ENCODE peak calls at places on chromosomes 6 and 20, in five cellular contexts. One of them, this sample, is unnamed. For H3K4me1, the result is how much of the 10 kb centered on the place peaks cover.

GRCh38 chr20:31894980-31895675 is 24.7 kb downstream of the TTLL9 start:
- DNase-seq in GM12878: peak
- DNase-seq in K562: no peak
- DNase-seq in HepG2: peak
- DNase-seq in SK-N-SH: no peak
- DNase-seq in this sample: no peak

GRCh38 chr6:117906454-117906904 is 585 bp upstream of the SLC35F1 start:
- DNase-seq in GM12878: peak
- DNase-seq in K562: no peak
- DNase-seq in HepG2: no peak
- DNase-seq in SK-N-SH: no peak
- DNase-seq in this sample: no peak

GRCh38 chr6:38804368-38804767 is 89.3 kb downstream of the DNAH8 start:
- DNase-seq in GM12878: no peak
- DNase-seq in K562: no peak
- DNase-seq in HepG2: no peak
- DNase-seq in SK-N-SH: no peak
- DNase-seq in this sample: no peak

GRCh38 chr6:25318589-25318988 is 39.4 kb downstream of the CARMIL1 start:
- DNase-seq in GM12878: no peak
- DNase-seq in K562: no peak
- DNase-seq in HepG2: no peak
- DNase-seq in SK-N-SH: no peak
- DNase-seq in this sample: no peak

GRCh38 chr6:28587011-28587745 is 61.5 kb downstream of the GPX5 start:
- DNase-seq in GM12878: no peak
- DNase-seq in K562: no peak
- DNase-seq in HepG2: peak
- DNase-seq in SK-N-SH: peak
- DNase-seq in this sample: no peak

GRCh38 chr6:153090241-153090930 is 40.7 kb downstream of the RGS17 start:
- DNase-seq in GM12878: no peak
- DNase-seq in K562: no peak
- DNase-seq in HepG2: no peak
- DNase-seq in SK-N-SH: no peak
- DNase-seq in this sample: peak

GRCh38 chr20:31867011-31867410 is 3.3 kb downstream of the DUSP15 start:
- DNase-seq in GM12878: no peak
- DNase-seq in K562: no peak
- DNase-seq in HepG2: no peak
- DNase-seq in SK-N-SH: no peak
- DNase-seq in this sample: no peak

GRCh38 chr6:155069543-155069942 is 74.4 kb downstream of the TIAM2 start:
- DNase-seq in GM12878: no peak
- DNase-seq in K562: no peak
- DNase-seq in HepG2: no peak
- DNase-seq in SK-N-SH: no peak
- DNase-seq in this sample: no peak

GRCh38 chr6:26053929-26054658 is 33.1 kb upstream of the HFE start:
- DNase-seq in GM12878: no peak
- DNase-seq in K562: no peak
- DNase-seq in HepG2: no peak
- DNase-seq in SK-N-SH: no peak
- DNase-seq in this sample: no peak

GRCh38 chr20:32902456-32903420 is 44.0 kb downstream of the EFCAB8 start:
- DNase-seq in GM12878: no peak
- DNase-seq in K562: peak
- DNase-seq in HepG2: peak
- DNase-seq in SK-N-SH: peak
- DNase-seq in this sample: peak

GRCh38 chr6:36422714-36423100 is 19.9 kb downstream of the PXT1 start:
- DNase-seq in GM12878: no peak
- DNase-seq in K562: no peak
- DNase-seq in HepG2: no peak
- DNase-seq in SK-N-SH: peak
- DNase-seq in this sample: no peak

GRCh38 chr6:159077123-159077522 is 32.3 kb upstream of the TAGAP start:
- DNase-seq in GM12878: no peak
- DNase-seq in K562: no peak
- DNase-seq in HepG2: no peak
- DNase-seq in SK-N-SH: peak
- DNase-seq in this sample: no peak

GRCh38 chr6:73732845-73733675 is 37.1 kb downstream of the CD109 start:
- DNase-seq in GM12878: peak
- DNase-seq in K562: peak
- DNase-seq in HepG2: peak
- DNase-seq in SK-N-SH: peak
- DNase-seq in this sample: peak

GRCh38 chr6:157537518-157537917 is 156.5 kb downstream of the ZDHHC14 start:
- DNase-seq in GM12878: no peak
- DNase-seq in K562: no peak
- DNase-seq in HepG2: no peak
- DNase-seq in SK-N-SH: no peak
- DNase-seq in this sample: no peak

GRCh38 chr6:6834356-6835342 is 246.1 kb downstream of the LY86 start:
- DNase-seq in GM12878: no peak
- DNase-seq in K562: no peak
- DNase-seq in HepG2: no peak
- DNase-seq in SK-N-SH: no peak
- DNase-seq in this sample: no peak

GRCh38 chr6:54244430-54244829 is 63.8 kb upstream of the TINAG start:
- DNase-seq in GM12878: no peak
- DNase-seq in K562: no peak
- DNase-seq in HepG2: peak
- DNase-seq in SK-N-SH: peak
- DNase-seq in this sample: peak

DNA sequence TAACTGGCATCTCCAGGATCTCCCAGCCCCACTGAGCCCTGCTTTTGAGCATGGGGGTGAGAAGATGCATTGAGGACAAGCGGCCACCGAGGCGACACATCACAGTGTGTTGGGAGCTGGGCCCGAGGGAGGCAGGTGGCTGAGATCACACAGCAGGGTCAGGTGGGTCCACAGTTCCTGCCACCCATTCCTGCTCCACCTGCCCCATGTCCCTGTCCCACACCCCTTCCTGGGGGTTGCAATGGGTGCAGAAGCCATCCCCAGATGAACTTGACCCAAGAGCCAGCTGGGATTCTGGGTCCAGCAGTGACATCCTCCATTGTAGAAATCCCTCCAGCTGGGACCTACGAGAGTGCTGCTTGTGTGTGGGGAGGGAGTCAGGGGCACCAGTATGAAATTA is 1.0 kb downstream of the TGM2 start:
- DNase-seq in GM12878: no peak
- DNase-seq in K562: no peak
- DNase-seq in HepG2: no peak
- DNase-seq in SK-N-SH: no peak
- DNase-seq in this sample: no peak
- H3K4me1 ChIP-seq in GM12878: under half
- H3K4me1 ChIP-seq in K562: half or more
- H3K4me1 ChIP-seq in HepG2: half or more
- H3K4me1 ChIP-seq in SK-N-SH: under half
- H3K4me1 ChIP-seq in this sample: under half

GRCh38 chr20:24095753-24096152 is 107.2 kb upstream of the GGTLC1 start:
- DNase-seq in GM12878: no peak
- DNase-seq in K562: no peak
- DNase-seq in HepG2: no peak
- DNase-seq in SK-N-SH: no peak
- DNase-seq in this sample: no peak
- TF ChIP-seq ZBTB33 in GM12878: no peak
- TF ChIP-seq ZBTB33 in K562: no peak
- TF ChIP-seq ZBTB33 in HepG2: no peak
- TF ChIP-seq ZBTB33 in SK-N-SH: no peak
- TF ChIP-seq ZBTB33 in this sample: no peak

DNA sequence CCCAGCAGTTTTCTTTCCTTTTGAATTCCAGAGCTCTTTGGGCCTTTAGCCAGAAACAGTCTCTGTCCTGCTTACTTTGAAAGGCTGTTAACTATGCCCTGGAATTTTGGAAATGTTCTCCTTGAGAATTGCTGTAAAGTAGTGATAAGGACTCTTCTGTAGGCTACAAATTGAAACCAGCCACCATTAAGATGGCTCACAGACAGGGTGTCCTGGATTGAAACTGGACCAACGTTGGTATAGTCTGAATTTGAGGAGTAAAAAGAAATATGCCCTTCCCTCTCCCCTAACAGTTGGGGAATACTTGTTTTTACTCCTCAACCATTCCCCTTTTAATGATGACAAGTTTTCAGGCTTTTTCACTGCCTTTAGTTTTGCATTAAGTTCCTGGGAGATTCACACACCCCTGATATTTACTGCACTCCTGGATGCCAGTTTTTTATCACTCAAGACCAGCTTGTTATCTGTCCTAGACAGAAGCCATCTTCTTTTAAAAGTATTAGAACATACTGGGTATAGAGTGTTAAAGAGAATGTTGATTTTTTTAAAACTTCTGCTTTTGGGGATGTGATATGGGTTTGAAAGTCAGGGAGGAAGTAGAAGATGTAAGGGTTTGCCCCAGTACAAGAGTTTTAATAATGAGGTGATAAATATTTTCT is 21.9 kb downstream of the TOP1 start:
- DNase-seq in GM12878: no peak
- DNase-seq in K562: peak
- DNase-seq in HepG2: no peak
- DNase-seq in SK-N-SH: no peak
- DNase-seq in this sample: no peak
- H3K4me1 ChIP-seq in GM12878: under half
- H3K4me1 ChIP-seq in K562: half or more
- H3K4me1 ChIP-seq in HepG2: half or more
- H3K4me1 ChIP-seq in SK-N-SH: half or more
- H3K4me1 ChIP-seq in this sample: half or more

GRCh38 chr20:10312111-10312510 is 93.5 kb downstream of the SNAP25 start:
- DNase-seq in GM12878: no peak
- DNase-seq in K562: no peak
- DNase-seq in HepG2: no peak
- DNase-seq in SK-N-SH: no peak
- DNase-seq in this sample: no peak
- TF ChIP-seq ZBTB33 in GM12878: no peak
- TF ChIP-seq ZBTB33 in K562: no peak
- TF ChIP-seq ZBTB33 in HepG2: no peak
- TF ChIP-seq ZBTB33 in SK-N-SH: no peak
- TF ChIP-seq ZBTB33 in this sample: no peak

GRCh38 chr20:13331536-13331935 is 110.5 kb downstream of the ISM1 start:
- DNase-seq in GM12878: no peak
- DNase-seq in K562: no peak
- DNase-seq in HepG2: peak
- DNase-seq in SK-N-SH: no peak
- DNase-seq in this sample: no peak

GRCh38 chr20:13336308-13337089 is 115.4 kb downstream of the ISM1 start:
- DNase-seq in GM12878: no peak
- DNase-seq in K562: no peak
- DNase-seq in HepG2: peak
- DNase-seq in SK-N-SH: no peak
- DNase-seq in this sample: no peak

GRCh38 chr20:13337090-13337784 is 116.2 kb downstream of the ISM1 start:
- DNase-seq in GM12878: no peak
- DNase-seq in K562: no peak
- DNase-seq in HepG2: no peak
- DNase-seq in SK-N-SH: no peak
- DNase-seq in this sample: no peak

GRCh38 chr20:13333793-13334192 is 112.7 kb downstream of the ISM1 start:
- DNase-seq in GM12878: no peak
- DNase-seq in K562: no peak
- DNase-seq in HepG2: no peak
- DNase-seq in SK-N-SH: no peak
- DNase-seq in this sample: no peak

DNA sequence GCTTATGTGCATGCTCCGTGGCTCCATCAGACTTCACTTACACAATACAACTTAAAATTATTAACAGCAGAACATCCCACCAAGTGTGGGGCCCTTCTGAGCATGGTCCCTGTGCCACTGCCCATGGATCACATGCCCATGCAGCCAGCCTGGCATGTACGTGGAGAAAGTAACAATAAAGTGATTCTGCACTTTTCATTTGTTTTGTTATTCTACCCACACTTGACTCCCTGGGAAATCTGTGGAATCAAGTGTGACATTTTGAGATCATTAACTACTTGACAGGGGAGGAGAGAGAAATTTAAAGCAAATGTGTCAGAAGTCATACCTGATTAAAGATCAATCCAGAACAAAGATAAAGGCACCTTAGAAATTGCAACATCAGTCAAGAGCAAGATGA is 112.0 kb downstream of the ISM1 start:
- DNase-seq in GM12878: no peak
- DNase-seq in K562: no peak
- DNase-seq in HepG2: no peak
- DNase-seq in SK-N-SH: no peak
- DNase-seq in this sample: no peak
- H3K4me1 ChIP-seq in GM12878: under half
- H3K4me1 ChIP-seq in K562: under half
- H3K4me1 ChIP-seq in HepG2: half or more
- H3K4me1 ChIP-seq in SK-N-SH: under half
- H3K4me1 ChIP-seq in this sample: under half

DNA sequence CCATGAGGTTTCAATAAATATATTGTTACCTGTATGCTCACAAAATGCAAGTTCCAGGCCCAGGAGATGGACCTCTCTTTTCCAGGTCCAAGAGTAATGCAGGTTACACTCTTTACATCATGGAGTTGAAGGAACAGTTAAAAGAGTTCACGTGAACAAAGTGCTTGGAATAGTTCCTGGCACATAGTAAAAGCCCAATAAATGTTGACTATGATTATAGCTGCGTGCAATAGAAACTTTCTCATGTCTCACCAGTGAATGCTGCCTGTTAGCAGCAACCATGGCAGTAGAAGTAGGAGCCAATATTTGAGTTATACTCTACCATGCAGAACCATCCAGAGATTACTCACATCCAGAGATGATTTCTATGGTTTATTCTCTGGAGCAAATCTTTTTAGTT is 707.5 kb downstream of the DHX35 start:
- DNase-seq in GM12878: no peak
- DNase-seq in K562: no peak
- DNase-seq in HepG2: no peak
- DNase-seq in SK-N-SH: no peak
- DNase-seq in this sample: no peak
- TF ChIP-seq ZBTB33 in GM12878: no peak
- TF ChIP-seq ZBTB33 in K562: no peak
- TF ChIP-seq ZBTB33 in HepG2: no peak
- TF ChIP-seq ZBTB33 in SK-N-SH: no peak
- TF ChIP-seq ZBTB33 in this sample: no peak

GRCh38 chr20:10509411-10509810 is 74.3 kb downstream of the SLX4IP start:
- DNase-seq in GM12878: no peak
- DNase-seq in K562: no peak
- DNase-seq in HepG2: no peak
- DNase-seq in SK-N-SH: no peak
- DNase-seq in this sample: no peak
- H3K4me1 ChIP-seq in GM12878: under half
- H3K4me1 ChIP-seq in K562: half or more
- H3K4me1 ChIP-seq in HepG2: under half
- H3K4me1 ChIP-seq in SK-N-SH: under half
- H3K4me1 ChIP-seq in this sample: half or more

This sample was measured in HCT116.